ENCODE peak calls at places on chromosome 5, in four cellular contexts. G is tibial nerve, D is endodermal cell, L is sigmoid colon. N is an unnamed sample. For H3K27me3, the result is how much of the 10 kb centered on the place peaks cover.

GRCh38 chr5:16856531-16856930 is 79.6 kb downstream of the MYO10 start:
- DNase-seq in G (no peak), L (no peak), D (no peak), N (no peak)

GRCh38 chr5:111603446-111603827 is 91.1 kb upstream of the STARD4 start:
- DNase-seq in D (no peak), L (no peak), G (no peak), N (no peak)

GRCh38 chr5:61678966-61679365 is 346.9 kb downstream of the ZSWIM6 start:
- DNase-seq in D (peak), G (no peak), L (no peak), N (no peak)

GRCh38 chr5:3818612-3819011 is 223.0 kb downstream of the IRX1 start:
- DNase-seq in L (no peak), G (no peak), D (no peak), N (no peak)

GRCh38 chr5:32476891-32477290 is 32.4 kb upstream of the ZFR start:
- DNase-seq in G (no peak), D (no peak), L (no peak), N (no peak)

GRCh38 chr5:158599132-158599531 is 500.6 kb downstream of the EBF1 start:
- DNase-seq in D (no peak), G (peak), L (no peak), N (no peak)

GRCh38 chr5:170642776-170643436 is 139.1 kb downstream of the KCNIP1 start:
- DNase-seq in D (peak), G (no peak), L (peak), N (peak)

GRCh38 chr5:93620487-93621339 is 37.7 kb downstream of the NR2F1 start:
- DNase-seq in L (peak), D (peak), G (no peak), N (no peak)

GRCh38 chr5:135851186-135851906 is 16.9 kb downstream of the SLC25A48 start:
- DNase-seq in L (no peak), D (peak), G (no peak), N (no peak)

GRCh38 chr5:107957023-107957422 is 286.3 kb upstream of the EFNA5 start:
- DNase-seq in D (no peak), G (no peak), L (no peak), N (no peak)

GRCh38 chr5:33315170-33315569 is 125.6 kb upstream of the TARS1 start:
- DNase-seq in D (no peak), L (no peak), G (no peak), N (no peak)

GRCh38 chr5:17308326-17309065 is 91.1 kb downstream of the BASP1 start:
- DNase-seq in L (no peak), G (no peak), D (no peak), N (no peak)

GRCh38 chr5:57889558-57889957 is 406.9 kb upstream of the ACTBL2 start:
- DNase-seq in L (no peak), D (peak), G (no peak), N (no peak)

GRCh38 chr5:124057161-124057814 is 545.3 kb downstream of the CSNK1G3 start:
- DNase-seq in D (no peak), G (no peak), L (peak), N (no peak)

GRCh38 chr5:178986326-178986960 is 8.7 kb downstream of the GRM6 start:
- DNase-seq in L (no peak), G (no peak), D (no peak), N (no peak)

GRCh38 chr5:178983728-178984127 is 11.4 kb downstream of the GRM6 start:
- DNase-seq in G (no peak), L (no peak), D (no peak), N (no peak)

GRCh38 chr5:178981381-178981780 is 13.7 kb downstream of the GRM6 start:
- DNase-seq in D (no peak), G (no peak), L (no peak), N (no peak)

GRCh38 chr5:178984145-178985072 is 10.7 kb downstream of the GRM6 start:
- DNase-seq in G (no peak), D (no peak), L (no peak), N (no peak)

GRCh38 chr5:178982941-178983340 is 12.2 kb downstream of the GRM6 start:
- DNase-seq in G (no peak), D (no peak), L (no peak), N (no peak)
- H3K27me3 ChIP-seq in G (under half), D (under half), L (under half), N (under half)

DNA sequence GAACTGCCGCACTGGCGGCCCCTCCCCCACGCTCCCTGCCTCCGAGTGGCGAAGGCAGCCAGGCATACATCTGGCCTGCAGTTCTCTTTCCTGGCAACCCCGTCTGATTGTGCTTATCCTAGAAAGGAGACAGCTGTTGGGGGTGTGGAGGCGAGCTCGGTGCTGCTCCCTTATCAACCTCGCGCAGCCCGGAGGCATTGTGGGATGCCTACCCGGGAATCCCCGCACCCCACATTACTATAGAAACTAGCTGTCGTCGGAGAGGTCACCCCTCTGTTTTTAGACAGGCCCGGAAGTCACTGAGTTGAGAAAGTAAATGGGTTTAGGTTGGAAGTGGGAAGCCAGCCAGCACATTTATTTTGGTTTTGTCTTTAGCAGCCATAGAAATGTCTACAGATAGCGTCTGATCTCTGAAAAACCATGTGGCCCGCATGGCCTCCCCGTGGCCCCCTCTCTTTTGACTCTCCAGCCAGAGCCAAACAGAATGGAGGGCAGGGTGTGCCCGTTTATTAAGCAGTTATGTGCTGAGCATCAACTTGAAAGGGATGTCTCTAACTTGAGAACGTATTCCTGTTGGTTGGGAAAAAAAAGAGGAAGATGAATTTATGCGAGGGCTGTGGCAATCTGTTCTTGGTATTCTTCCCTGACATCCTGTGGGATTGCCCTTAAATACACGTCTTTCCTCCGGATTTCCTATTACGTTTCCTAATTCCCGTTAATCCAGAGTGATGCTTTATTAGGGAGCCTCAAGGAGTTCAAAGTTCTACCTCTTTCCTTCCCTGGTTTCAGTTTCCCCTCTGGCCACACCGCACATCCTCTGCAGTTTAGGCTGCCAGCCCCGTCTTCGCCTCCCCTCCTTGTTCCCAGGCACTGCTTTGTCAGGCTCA is 3.9 kb downstream of the STC2 start:
- DNase-seq in G (peak), L (peak), D (peak), N (peak)
- H3K4me3 ChIP-seq in G (no peak), L (peak), D (no peak), N (peak)

GRCh38 chr5:172886396-172886932 is 52.4 kb downstream of the ERGIC1 start:
- DNase-seq in L (no peak), D (no peak), G (no peak), N (no peak)

GRCh38 chr5:172885594-172886340 is 51.7 kb downstream of the ERGIC1 start:
- DNase-seq in G (no peak), D (no peak), L (peak), N (no peak)

GRCh38 chr5:172890659-172891058 is 56.6 kb downstream of the ERGIC1 start:
- DNase-seq in G (no peak), D (no peak), L (no peak), N (no peak)

GRCh38 chr5:172886974-172887491 is 53.0 kb downstream of the ERGIC1 start:
- DNase-seq in G (peak), L (peak), D (no peak), N (peak)

DNA sequence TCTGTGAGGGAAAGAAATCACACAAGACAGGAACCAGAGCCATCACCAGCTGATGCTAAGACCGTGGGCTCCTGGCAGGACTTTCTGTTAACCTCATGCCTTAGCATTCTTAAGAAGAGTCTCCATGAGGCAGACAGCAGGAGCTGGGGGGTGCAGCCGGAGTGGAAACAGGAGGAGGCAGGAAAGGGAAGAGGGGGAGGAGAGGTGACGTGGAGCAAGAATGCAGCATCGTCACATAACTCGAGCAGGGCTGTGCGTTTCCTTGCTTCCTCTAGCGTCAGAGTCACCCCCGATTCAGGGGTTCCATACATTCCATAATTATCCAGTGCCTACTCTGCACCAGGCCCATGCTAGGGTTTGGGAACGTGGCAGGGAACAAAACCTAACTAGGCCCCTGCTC is 53.7 kb downstream of the ERGIC1 start:
- DNase-seq in D (no peak), L (peak), G (no peak), N (no peak)
- H3K27ac ChIP-seq in D (no peak), L (peak), G (peak), N (peak)

DNA sequence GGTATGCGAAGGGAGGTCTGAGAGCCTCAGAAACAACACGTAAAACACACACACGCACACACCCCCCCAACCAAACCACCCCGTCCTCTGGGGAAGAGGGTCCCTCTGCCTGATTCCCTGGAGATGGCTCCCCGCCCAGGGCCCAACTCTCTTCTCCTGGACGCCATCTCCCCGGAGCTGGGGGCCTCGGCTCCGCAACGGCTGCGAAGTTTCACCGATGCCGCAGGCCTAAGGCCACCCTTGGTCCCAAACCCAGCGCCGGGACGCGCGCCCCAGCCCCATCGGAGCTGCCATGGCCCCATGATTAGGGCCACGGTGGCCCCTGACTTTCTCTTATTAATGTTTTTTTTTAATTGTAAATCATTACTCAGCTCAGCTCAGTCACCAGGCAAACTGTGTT is 181.4 kb upstream of the TBCA start:
- DNase-seq in G (no peak), D (peak), L (no peak), N (no peak)
- H3K27me3 ChIP-seq in G (under half), D (half or more), L (under half), N (under half)

GRCh38 chr5:72557147-72557501 is 49.9 kb upstream of the ZNF366 start:
- DNase-seq in D (no peak), G (no peak), L (no peak), N (no peak)

GRCh38 chr5:72555871-72556270 is 48.7 kb upstream of the ZNF366 start:
- DNase-seq in G (no peak), D (no peak), L (no peak), N (no peak)

GRCh38 chr5:72554897-72555296 is 47.7 kb upstream of the ZNF366 start:
- DNase-seq in D (no peak), L (no peak), G (no peak), N (no peak)

GRCh38 chr5:72557576-72558336 is 50.5 kb upstream of the ZNF366 start:
- DNase-seq in D (no peak), L (no peak), G (no peak), N (no peak)

DNA sequence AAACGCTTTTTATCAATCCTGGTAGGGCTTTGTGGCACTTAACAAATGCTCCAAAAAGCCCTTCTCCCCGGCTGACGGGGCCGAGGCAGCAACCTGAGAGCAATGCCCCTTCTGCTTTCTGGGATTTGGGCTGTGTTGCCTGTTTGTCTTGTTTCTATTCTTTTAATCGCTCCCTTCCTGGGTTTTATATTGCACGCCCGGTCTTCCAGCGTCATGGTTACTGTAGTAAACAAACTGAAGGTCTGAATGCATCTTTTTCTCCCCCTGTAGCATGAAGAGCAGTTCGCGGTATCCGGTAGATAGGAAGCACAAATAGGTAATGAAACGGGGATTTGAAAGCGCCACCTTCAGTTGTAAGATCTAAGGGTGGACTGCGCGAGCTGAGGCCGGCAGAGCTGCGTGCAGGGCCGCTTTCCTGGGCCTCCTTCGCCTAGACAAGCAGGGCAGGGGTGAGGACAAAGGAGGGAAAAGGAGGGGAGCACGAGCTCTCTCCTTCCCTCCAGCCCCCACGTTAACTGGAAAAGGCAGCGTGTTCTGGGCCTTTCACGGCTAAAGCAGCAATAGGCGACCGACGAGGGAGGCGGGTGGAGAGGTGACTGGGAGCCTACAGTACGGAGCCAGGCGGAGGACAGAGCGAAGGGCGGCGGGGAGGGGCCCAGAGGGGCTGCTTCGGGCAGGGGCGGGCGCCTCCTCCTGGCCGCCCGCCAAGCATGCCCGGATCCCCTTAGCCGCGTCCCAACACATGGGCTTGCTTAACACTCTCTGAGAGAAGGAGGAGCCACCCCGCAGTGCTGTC is 49.3 kb upstream of the ZNF366 start:
- DNase-seq in G (peak), L (peak), D (peak), N (peak)
- H3K4me3 ChIP-seq in G (peak), L (peak), D (peak), N (peak)

GRCh38 chr5:169584998-169585451 is 1.5 kb downstream of the SPDL1 start:
- DNase-seq in D (no peak), L (no peak), G (no peak), N (no peak)

GRCh38 chr5:169580964-169581363 is 2.6 kb upstream of the SPDL1 start:
- DNase-seq in G (no peak), D (no peak), L (no peak), N (no peak)

GRCh38 chr5:169581580-169582227 is 1.9 kb upstream of the SPDL1 start:
- DNase-seq in G (peak), D (peak), L (peak), N (no peak)

GRCh38 chr5:169583424-169584215 is at the start of gene SPDL1:
- DNase-seq in G (peak), D (peak), L (peak), N (peak)

DNA sequence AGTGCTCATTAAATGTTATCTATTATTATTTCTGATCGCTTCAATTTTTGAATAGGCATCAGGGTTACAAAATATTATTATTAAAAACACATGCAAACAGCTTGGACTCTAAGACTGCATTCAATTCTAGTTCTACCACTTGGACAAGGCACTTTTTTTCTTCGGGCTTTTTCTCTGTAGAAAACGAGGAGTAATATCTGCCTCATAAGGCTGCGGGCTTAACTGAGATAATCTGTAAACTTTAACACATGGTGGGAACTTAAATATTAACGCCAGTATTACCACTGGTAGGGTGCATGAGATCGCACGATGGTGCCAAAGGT is 511 bp upstream of the SPDL1 start:
- DNase-seq in D (no peak), L (no peak), G (no peak), N (no peak)
- H3K27ac ChIP-seq in D (no peak), L (peak), G (peak), N (peak)

GRCh38 chr5:569868-570361 is 42.2 kb upstream of the CEP72 start:
- DNase-seq in D (no peak), G (no peak), L (peak), N (no peak)

GRCh38 chr5:568809-569208 is 43.3 kb upstream of the CEP72 start:
- DNase-seq in D (no peak), L (peak), G (no peak), N (no peak)

GRCh38 chr5:568061-568781 is 43.9 kb upstream of the CEP72 start:
- DNase-seq in G (no peak), L (peak), D (peak), N (no peak)

GRCh38 chr5:570886-571285 is 41.3 kb upstream of the CEP72 start:
- DNase-seq in G (no peak), L (peak), D (peak), N (no peak)

DNA sequence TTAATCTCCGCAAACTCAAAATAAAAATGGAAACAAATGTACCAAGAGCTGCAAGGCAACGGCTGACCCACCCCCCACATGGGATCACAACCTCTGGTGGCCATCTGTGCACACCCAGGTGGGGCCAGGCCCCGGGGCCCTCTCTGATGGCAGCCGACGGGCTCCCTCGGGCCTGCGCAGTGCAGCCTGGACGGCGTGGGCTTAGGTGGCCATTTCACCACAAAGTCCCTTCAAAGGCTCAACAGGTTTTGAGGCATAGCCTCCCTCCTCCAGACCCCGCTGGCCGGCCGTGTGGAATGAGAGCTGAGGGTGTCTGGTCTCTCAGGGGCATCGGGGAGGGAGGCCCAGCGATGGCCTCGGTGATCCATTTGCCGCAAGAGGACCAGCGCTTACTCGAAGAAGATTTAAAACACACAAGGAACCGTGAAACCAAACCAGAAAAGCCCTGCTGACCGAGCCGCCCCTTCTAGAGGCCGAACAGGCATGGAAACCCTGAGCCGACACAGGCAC is 42.7 kb upstream of the CEP72 start:
- DNase-seq in G (no peak), D (no peak), L (peak), N (no peak)
- H3K27me3 ChIP-seq in G (under half), D (under half), L (half or more), N (half or more)

GRCh38 chr5:147830035-147830434 is 1.4 kb downstream of the SPINK1 start:
- DNase-seq in L (no peak), G (no peak), D (no peak), N (no peak)
- H3K4me3 ChIP-seq in L (no peak), G (no peak), D (no peak), N (no peak)

DNA sequence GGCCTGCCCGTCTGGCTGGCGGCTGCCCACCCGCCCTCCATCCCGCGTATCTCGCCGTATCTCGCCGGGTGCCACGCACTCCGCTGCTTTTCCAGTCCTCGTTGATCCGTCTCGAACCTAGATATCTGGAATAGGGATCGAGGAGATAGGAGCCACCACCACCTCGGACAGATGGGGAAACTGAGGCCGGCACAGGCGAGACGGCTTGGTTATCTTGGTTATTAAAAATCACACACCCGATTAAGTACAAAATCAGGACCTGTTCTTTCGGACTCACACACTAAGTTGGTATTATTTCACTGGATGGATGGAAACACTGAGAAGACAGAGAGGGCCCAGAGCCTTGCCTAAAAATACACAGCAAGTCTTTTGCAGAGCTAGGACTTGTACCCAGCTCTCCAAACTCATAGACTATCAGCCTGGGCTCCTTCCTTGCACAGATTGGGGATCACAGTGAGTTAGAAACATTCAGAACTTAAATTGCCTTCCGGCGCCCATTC is 678 bp downstream of the SLC26A2 start:
- DNase-seq in D (no peak), L (no peak), G (no peak), N (no peak)
- H3K27ac ChIP-seq in D (no peak), L (peak), G (peak), N (peak)

GRCh38 chr5:55232194-55232984 is 1.0 kb downstream of the CCNO start:
- DNase-seq in G (no peak), D (peak), L (no peak), N (peak)
- H3K27me3 ChIP-seq in G (under half), D (half or more), L (half or more), N (half or more)

N was measured in suprapubic skin.